ENCODE peak calls at places on chromosome 21, in six cellular contexts. Z, D, K, B, I and U are unnamed samples.
A peak's percentile ranks its signal among the peaks of the same experiment; 100 is the strongest.

GRCh38 chr21:42425603-42425985 is 21.9 kb downstream of the UBASH3A start:
- DNase-seq in Z (no peak), D (no peak), K (no peak), B (no peak), I (no peak), U (no peak)

GRCh38 chr21:33682992-33683627 is 40.8 kb downstream of the ITSN1 start:
- DNase-seq in Z (peak; percentile 90), D (no peak), K (no peak), B (peak; percentile 86), I (no peak), U (no peak)

GRCh38 chr21:36320421-36321324 is 676 bp downstream of the MORC3 start:
- DNase-seq in Z (peak; percentile 28), D (peak; percentile 81), K (peak; percentile 81), B (peak; percentile 70), I (peak; percentile 68), U (peak; percentile 60)

GRCh38 chr21:42547001-42547905 is 33.6 kb downstream of the SLC37A1 start:
- DNase-seq in Z (no peak), D (peak; percentile 42), K (no peak), B (no peak), I (no peak), U (no peak)

GRCh38 chr21:37008705-37009104 is 2.2 kb downstream of the RIPPLY3 start:
- DNase-seq in Z (no peak), D (no peak), K (peak; percentile 27), B (no peak), I (no peak), U (no peak)

GRCh38 chr21:35326677-35327076 is 277.6 kb upstream of the RUNX1 start:
- DNase-seq in Z (no peak), D (no peak), K (no peak), B (no peak), I (no peak), U (no peak)

GRCh38 chr21:42566524-42567180 is 53.0 kb downstream of the SLC37A1 start:
- DNase-seq in Z (no peak), D (peak; percentile 42), K (no peak), B (no peak), I (no peak), U (no peak)

GRCh38 chr21:42737969-42738590 is 84.7 kb downstream of the PDE9A start:
- DNase-seq in Z (no peak), D (peak; percentile 82), K (no peak), B (no peak), I (no peak), U (no peak)

GRCh38 chr21:35088235-35088865 is 39.2 kb upstream of the RUNX1 start:
- DNase-seq in Z (no peak), D (no peak), K (no peak), B (peak; percentile 53), I (no peak), U (no peak)

GRCh38 chr21:36663033-36663855 is 35.7 kb upstream of the SIM2 start:
- DNase-seq in Z (no peak), D (no peak), K (no peak), B (peak; percentile 48), I (no peak), U (no peak)

GRCh38 chr21:41976611-41977010 is 22.8 kb upstream of the C2CD2 start:
- DNase-seq in Z (no peak), D (peak; percentile 37), K (no peak), B (no peak), I (no peak), U (no peak)

GRCh38 chr21:14863745-14864210 is 201.0 kb downstream of the NRIP1 start:
- DNase-seq in Z (no peak), D (no peak), K (no peak), B (peak; percentile 31), I (no peak), U (no peak)

GRCh38 chr21:46092026-46092764 is 5.7 kb upstream of the COL6A2 start:
- DNase-seq in Z (no peak), D (peak; percentile 72), K (no peak), B (no peak), I (no peak), U (no peak)

GRCh38 chr21:35578831-35579470 is 481.4 kb downstream of the SETD4 start:
- DNase-seq in Z (no peak), D (no peak), K (no peak), B (no peak), I (no peak), U (no peak)

GRCh38 chr21:42175110-42175710 is 43.7 kb upstream of the ABCG1 start:
- DNase-seq in Z (no peak), D (no peak), K (no peak), B (no peak), I (no peak), U (no peak)

GRCh38 chr21:25508364-25508763 is 98.9 kb downstream of the MRPL39 start:
- DNase-seq in Z (no peak), D (no peak), K (peak; percentile 3), B (no peak), I (no peak), U (no peak)

GRCh38 chr21:17396948-17397347 is 115.9 kb upstream of the CXADR start:
- DNase-seq in Z (no peak), D (no peak), K (no peak), B (no peak), I (no peak), U (no peak)

GRCh38 chr21:34649400-34649799 is 19.4 kb upstream of the CLIC6 start:
- DNase-seq in Z (no peak), D (no peak), K (no peak), B (no peak), I (no peak), U (no peak)

GRCh38 chr21:25887646-25888321 is 153.0 kb downstream of the GABPA start:
- DNase-seq in Z (no peak), D (no peak), K (no peak), B (no peak), I (no peak), U (no peak)

GRCh38 chr21:33441489-33442477 is 38.0 kb downstream of the TMEM50B start:
- DNase-seq in Z (no peak), D (peak; percentile 80), K (no peak), B (peak; percentile 91), I (no peak), U (no peak)

DNA sequence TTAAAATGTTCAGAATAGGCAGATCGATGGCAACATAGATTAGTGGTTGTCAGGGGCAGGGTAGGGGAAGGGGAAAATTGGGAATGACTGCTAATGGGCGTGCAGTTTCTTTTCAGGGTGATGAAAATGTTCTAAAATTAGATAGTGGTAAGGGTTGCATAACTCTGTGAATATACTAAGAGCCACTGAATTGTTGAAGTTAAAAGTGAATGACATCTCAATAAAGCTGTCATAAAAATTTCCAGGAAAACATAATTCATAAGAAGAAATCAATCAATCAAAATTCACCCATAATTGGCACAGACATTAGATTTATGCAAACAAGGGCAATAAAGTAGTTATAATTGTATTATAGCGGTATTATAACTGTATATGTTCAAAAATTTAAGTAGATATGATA is 228.2 kb downstream of the PCP4 start:
- DNase-seq in Z (no peak), D (no peak), K (no peak), B (no peak), I (no peak), U (no peak)
- H3K27ac ChIP-seq in Z (no peak overlapping the region), D (no peak overlapping the region), K (no peak overlapping the region), B (no peak overlapping the region), I (no peak overlapping the region), U (no peak overlapping the region)

GRCh38 chr21:44658511-44658910 is 779 bp downstream of the KRTAP12-3 start:
- DNase-seq in Z (no peak), D (no peak), K (no peak), B (no peak), I (no peak), U (no peak)

GRCh38 chr21:44654576-44654950 is at the start of gene KRTAP12-4:
- DNase-seq in Z (no peak), D (no peak), K (no peak), B (no peak), I (no peak), U (no peak)

GRCh38 chr21:44657635-44658183 is at the start of gene KRTAP12-3:
- DNase-seq in Z (no peak), D (peak; percentile 61), K (no peak), B (no peak), I (no peak), U (no peak)

GRCh38 chr21:44656868-44657267 is 864 bp upstream of the KRTAP12-3 start:
- DNase-seq in Z (no peak), D (no peak), K (no peak), B (no peak), I (no peak), U (no peak)

GRCh38 chr21:44658913-44659595 is 1.3 kb downstream of the KRTAP12-3 start:
- DNase-seq in Z (no peak), D (no peak), K (no peak), B (no peak), I (no peak), U (no peak)
- H3K27ac ChIP-seq in Z (no peak overlapping the region), D (peak overlapping the region; percentile 82), K (no peak overlapping the region), B (no peak overlapping the region), I (no peak overlapping the region), U (no peak overlapping the region)

GRCh38 chr21:38289697-38290096 is 32.9 kb downstream of the KCNJ15 start:
- DNase-seq in Z (no peak), D (no peak), K (no peak), B (peak; percentile 91), I (peak; percentile 37), U (no peak)
- H3K27ac ChIP-seq in Z (no peak overlapping the region), D (no peak overlapping the region), K (no peak overlapping the region), B (peak overlapping the region; percentile 51), I (no peak overlapping the region), U (no peak overlapping the region)

GRCh38 chr21:40902993-40903392 is 56.0 kb upstream of the DSCAM start:
- DNase-seq in Z (no peak), D (no peak), K (no peak), B (no peak), I (no peak), U (no peak)
- H3K27ac ChIP-seq in Z (no peak overlapping the region), D (no peak overlapping the region), K (no peak overlapping the region), B (no peak overlapping the region), I (no peak overlapping the region), U (no peak overlapping the region)

DNA sequence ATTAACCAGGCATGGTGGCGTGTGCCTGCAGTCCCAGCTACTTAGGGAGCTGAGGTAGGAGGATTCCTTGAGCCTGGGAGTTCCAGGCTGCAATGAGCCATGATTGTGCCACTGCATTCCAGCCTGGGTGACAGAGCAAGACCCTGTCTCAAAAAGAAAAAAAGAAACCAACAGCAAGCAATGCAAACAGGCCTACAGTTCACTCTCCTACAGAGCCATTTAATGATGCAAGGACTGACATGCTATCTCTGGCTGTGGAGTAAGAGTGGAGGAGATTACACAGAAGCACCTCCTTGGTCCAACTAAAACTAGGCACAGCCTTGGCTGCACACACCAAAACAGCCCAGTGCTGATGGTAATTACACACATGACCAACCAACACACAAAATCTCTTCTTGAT is 127.5 kb upstream of the SOD1 start:
- DNase-seq in Z (no peak), D (no peak), K (no peak), B (no peak), I (no peak), U (no peak)
- H3K27ac ChIP-seq in Z (no peak overlapping the region), D (no peak overlapping the region), K (peak overlapping the region; percentile 82), B (no peak overlapping the region), I (no peak overlapping the region), U (no peak overlapping the region)

GRCh38 chr21:29084372-29084771 is 10.9 kb upstream of the CCT8 start:
- DNase-seq in Z (no peak), D (no peak), K (no peak), B (no peak), I (no peak), U (no peak)
- H3K27ac ChIP-seq in Z (no peak overlapping the region), D (no peak overlapping the region), K (no peak overlapping the region), B (no peak overlapping the region), I (no peak overlapping the region), U (no peak overlapping the region)

DNA sequence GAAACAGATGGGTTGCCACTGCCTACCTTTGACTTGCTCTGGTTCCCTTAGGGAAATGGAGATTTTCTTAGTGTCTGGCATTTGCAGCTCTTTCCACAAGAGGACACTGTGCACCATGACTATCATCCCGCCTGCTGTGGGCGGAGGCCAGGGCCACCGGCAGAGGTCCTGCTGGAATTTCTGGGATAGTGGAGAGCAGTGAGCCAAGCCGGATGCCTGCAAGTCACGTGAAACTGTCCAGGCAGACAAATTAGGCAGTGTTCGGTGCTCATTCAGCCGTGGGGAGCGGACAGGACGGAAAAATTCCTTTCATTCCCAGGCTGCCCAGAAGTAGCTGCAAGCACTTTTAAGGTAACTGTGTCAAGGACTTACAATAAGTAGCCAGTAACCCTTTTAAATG is 43.4 kb downstream of the IGSF5 start:
- DNase-seq in Z (peak; percentile 66), D (peak; percentile 48), K (peak; percentile 75), B (peak; percentile 89), I (peak; percentile 73), U (peak; percentile 31)
- H3K27ac ChIP-seq in Z (no peak overlapping the region), D (no peak overlapping the region), K (no peak overlapping the region), B (no peak overlapping the region), I (no peak overlapping the region), U (no peak overlapping the region)